ENCODE peak calls at places on chromosomes 12 and 14, in nine cellular contexts. X, V, M, U, C, O, B, T and F are unnamed samples.

GRCh38 chr12:25434493-25434892 is 118.6 kb downstream of the LMNTD1 start:
- DNase-seq in X (no peak), V (no peak), M (no peak), U (no peak), C (no peak), O (no peak), B (no peak), T (no peak), F (no peak)

GRCh38 chr14:74402264-74403251 is 23.5 kb downstream of the SYNDIG1L start:
- DNase-seq in X (no peak), V (no peak), M (no peak), U (no peak), C (no peak), O (no peak), B (no peak), T (no peak), F (no peak)

GRCh38 chr14:100695423-100695738 is 31.3 kb upstream of the DLK1 start:
- DNase-seq in X (no peak), V (no peak), M (no peak), U (no peak), C (no peak), O (no peak), B (no peak), T (no peak), F (no peak)

GRCh38 chr12:31363826-31364225 is 37.9 kb upstream of the SINHCAF start:
- DNase-seq in X (no peak), V (no peak), M (no peak), U (no peak), C (no peak), O (no peak), B (no peak), T (no peak), F (no peak)

GRCh38 chr12:118773956-118774723 is 207.2 kb upstream of the SRRM4 start:
- DNase-seq in X (no peak), V (no peak), M (no peak), U (no peak), C (no peak), O (peak; percentile 92), B (no peak), T (no peak), F (peak; percentile 22)

GRCh38 chr14:68278568-68279436 is 459.2 kb downstream of the RAD51B start:
- DNase-seq in X (peak; percentile 54), V (no peak), M (peak; percentile 43), U (peak; percentile 36), C (peak; percentile 88), O (no peak), B (peak; percentile 30), T (no peak), F (no peak)

GRCh38 chr12:60205500-60205899 is 609.7 kb downstream of the SLC16A7 start:
- DNase-seq in X (peak; percentile 70), V (no peak), M (peak; percentile 79), U (no peak), C (peak; percentile 47), O (no peak), B (peak; percentile 49), T (no peak), F (no peak)

GRCh38 chr12:90958995-90959394 is 4.0 kb upstream of the CCER1 start:
- DNase-seq in X (peak; percentile 44), V (no peak), M (peak; percentile 52), U (no peak), C (no peak), O (no peak), B (no peak), T (no peak), F (no peak)

GRCh38 chr12:65894624-65895023 is 70.3 kb downstream of the HMGA2 start:
- DNase-seq in X (no peak), V (no peak), M (no peak), U (no peak), C (no peak), O (no peak), B (no peak), T (no peak), F (no peak)

GRCh38 chr12:102479984-102480383 is 379 bp downstream of the IGF1 start:
- DNase-seq in X (no peak), V (no peak), M (no peak), U (no peak), C (no peak), O (no peak), B (no peak), T (no peak), F (no peak)

GRCh38 chr12:112868459-112869041 is 38.2 kb upstream of the OAS1 start:
- DNase-seq in X (no peak), V (no peak), M (no peak), U (no peak), C (no peak), O (peak; percentile 48), B (peak; percentile 20), T (no peak), F (peak; percentile 30)

DNA sequence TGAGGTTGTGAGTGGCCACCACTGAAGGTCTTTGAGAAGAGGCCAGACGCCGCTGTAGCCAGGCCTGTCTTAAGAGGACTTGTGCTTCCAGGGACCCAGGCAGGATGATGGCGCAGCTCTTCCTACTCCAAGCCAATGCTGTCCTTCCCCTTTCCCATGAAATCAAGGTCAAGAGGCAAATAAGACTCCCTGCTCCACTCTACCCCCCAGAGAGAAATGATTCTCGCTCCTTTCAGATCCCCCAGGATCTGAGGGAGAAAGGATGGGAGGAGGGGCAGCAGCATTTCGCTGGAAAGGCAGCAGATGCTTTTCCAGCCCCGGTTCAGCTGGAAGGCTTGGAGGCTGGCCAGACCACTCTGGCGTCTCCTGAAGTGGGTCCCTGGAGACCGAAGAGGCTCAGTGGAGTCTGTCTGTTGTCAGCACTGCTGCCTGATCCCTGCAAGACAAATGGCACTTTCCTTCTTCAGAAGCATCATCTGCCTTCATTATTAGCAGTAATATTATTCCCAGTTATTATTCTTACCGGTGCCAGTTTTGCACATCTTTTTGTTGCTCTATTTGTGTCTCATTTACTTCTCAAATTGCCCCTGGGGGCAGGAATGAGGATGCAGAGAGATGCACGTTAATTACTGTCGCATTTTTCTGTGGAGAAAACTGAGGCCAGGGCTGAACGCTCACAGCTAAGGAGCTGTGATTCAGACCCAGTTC is 51.4 kb downstream of the C14orf132 start:
- DNase-seq in X (peak; percentile 52), V (no peak), M (peak; percentile 70), U (no peak), C (no peak), O (no peak), B (no peak), T (peak; percentile 57), F (no peak)
- TF ChIP-seq CTCF in X (peak; percentile 13), V (no peak), M (no peak), U (no peak), C (no peak), O (no peak), B (no peak), T (no peak), F (no peak)

GRCh38 chr12:67415473-67415872 is 146.3 kb downstream of the CAND1 start:
- DNase-seq in X (peak; percentile 67), V (no peak), M (peak; percentile 71), U (no peak), C (no peak), O (peak; percentile 35), B (peak; percentile 32), T (no peak), F (no peak)
- TF ChIP-seq CTCF in X (peak; percentile 56), V (no peak), M (peak; percentile 57), U (no peak), C (peak; percentile 70), O (no peak), B (peak; percentile 32), T (peak; percentile 36), F (peak; percentile 28)

GRCh38 chr12:109345428-109345827 is 2.3 kb upstream of the MYO1H start:
- DNase-seq in X (no peak), V (no peak), M (no peak), U (no peak), C (no peak), O (no peak), B (no peak), T (no peak), F (no peak)

GRCh38 chr12:109347579-109347978 is at the start of gene MYO1H:
- DNase-seq in X (no peak), V (no peak), M (no peak), U (no peak), C (no peak), O (no peak), B (no peak), T (no peak), F (no peak)

GRCh38 chr12:109346920-109347319 is 780 bp upstream of the MYO1H start:
- DNase-seq in X (no peak), V (no peak), M (no peak), U (no peak), C (no peak), O (peak; percentile 37), B (no peak), T (no peak), F (no peak)
- TF ChIP-seq CTCF in X (no peak), V (no peak), M (no peak), U (no peak), C (peak; percentile 9), O (peak; percentile 35), B (peak; percentile 11), T (no peak), F (peak; percentile 13)

GRCh38 chr12:62817556-62818271 is 117.2 kb downstream of the PPM1H start:
- DNase-seq in X (peak; percentile 70), V (no peak), M (peak; percentile 48), U (no peak), C (no peak), O (no peak), B (peak; percentile 11), T (no peak), F (no peak)
- TF ChIP-seq CTCF in X (peak; percentile 14), V (no peak), M (no peak), U (no peak), C (no peak), O (no peak), B (no peak), T (no peak), F (no peak)